ENCODE peak calls at places on chromosomes 3 and 15, in eight cellular contexts. V is hypothalamus; F is C1 segment of cervical spinal cord; D is CD8-positive, alpha-beta T cell; I is stimulated activated CD8-positive, alpha-beta memory T cell treated with anti-CD3 and anti-CD28 coated beads, Interleukin-2, amount 100 ng/mL, for 48 hours; Y is left ventricle myocardium superior; R is HFF-Myc; L is choroid plexus epithelial cell. O is an unnamed sample.
A peak's percentile ranks its signal among the peaks of the same experiment; 100 is the strongest.

GRCh38 chr3:12994357-12994606 is 78.9 kb downstream of the IQSEC1 start:
- DNase-seq in V (no peak), F (peak; percentile 47), D (no peak), I (no peak), Y (peak; percentile 80), R (no peak), L (no peak), O (no peak)

GRCh38 chr3:174431717-174432116 is 427.4 kb upstream of the NAALADL2 start:
- DNase-seq in V (no peak), F (no peak), D (no peak), I (no peak), Y (no peak), R (no peak), L (peak; percentile 64), O (no peak)

GRCh38 chr3:129313415-129313982 is 34.8 kb downstream of the HMCES start:
- DNase-seq in V (no peak), F (no peak), D (peak; percentile 27), I (no peak), Y (no peak), R (no peak), L (peak; percentile 22), O (no peak)

GRCh38 chr3:176919836-176920760 is 277.2 kb downstream of the TBL1XR1 start:
- DNase-seq in V (no peak), F (no peak), D (no peak), I (no peak), Y (no peak), R (peak; percentile 6), L (peak; percentile 58), O (no peak)

GRCh38 chr15:100338247-100338646 is 3.5 kb downstream of the ADAMTS17 start:
- DNase-seq in V (no peak), F (no peak), D (no peak), I (no peak), Y (no peak), R (no peak), L (no peak), O (no peak)

GRCh38 chr15:41011055-41011815 is 58.0 kb downstream of the CHAC1 start:
- DNase-seq in V (no peak), F (no peak), D (no peak), I (no peak), Y (no peak), R (no peak), L (peak; percentile 38), O (no peak)

GRCh38 chr15:47644713-47645112 is 72.6 kb upstream of the SEMA6D start:
- DNase-seq in V (no peak), F (peak; percentile 0), D (no peak), I (no peak), Y (no peak), R (no peak), L (no peak), O (no peak)

GRCh38 chr15:45064386-45064785 is 41.4 kb downstream of the SORD start:
- DNase-seq in V (no peak), F (no peak), D (no peak), I (no peak), Y (no peak), R (no peak), L (peak; percentile 76), O (no peak)

GRCh38 chr3:42101048-42101447 is 9.9 kb downstream of the TRAK1 start:
- DNase-seq in V (no peak), F (peak; percentile 49), D (no peak), I (no peak), Y (peak; percentile 67), R (no peak), L (peak; percentile 81), O (no peak)

GRCh38 chr15:99177679-99178078 is 71.7 kb downstream of the TTC23 start:
- DNase-seq in V (no peak), F (no peak), D (no peak), I (no peak), Y (no peak), R (no peak), L (no peak), O (no peak)

GRCh38 chr3:184391266-184391665 is 11.4 kb downstream of the CHRD start:
- DNase-seq in V (no peak), F (no peak), D (no peak), I (no peak), Y (no peak), R (no peak), L (no peak), O (no peak)

GRCh38 chr15:88814393-88814792 is 11.2 kb downstream of the ACAN start:
- DNase-seq in V (no peak), F (no peak), D (no peak), I (no peak), Y (no peak), R (no peak), L (no peak), O (no peak)

GRCh38 chr15:101641894-101642293 is 10.3 kb downstream of the TM2D3 start:
- DNase-seq in V (no peak), F (no peak), D (no peak), I (no peak), Y (no peak), R (no peak), L (peak; percentile 53), O (no peak)